ENCODE peak calls at places on chromosomes 16 and 17, in seven cellular contexts. J, N, I, A, H, V and Z are unnamed samples.

GRCh38 chr16:79093554-79093967 is 507.0 kb downstream of the MAF start:
- DNase-seq in I (no peak), J (no peak), V (no peak), A (no peak), N (no peak), H (no peak), Z (peak)

GRCh38 chr17:32551186-32551955 is 64.6 kb downstream of the CDK5R1 start:
- DNase-seq in J (no peak), N (no peak), H (peak), I (no peak), V (no peak), A (no peak), Z (peak)

GRCh38 chr17:50259484-50260324 is 14.6 kb upstream of the TMEM92 start:
- DNase-seq in I (no peak), N (no peak), H (no peak), A (peak), V (no peak), J (no peak), Z (no peak)

GRCh38 chr16:88466175-88466862 is 13.2 kb downstream of the ZFPM1 start:
- DNase-seq in A (no peak), N (no peak), I (no peak), J (no peak), H (no peak), V (no peak), Z (no peak)

GRCh38 chr17:15886804-15887203 is 58.1 kb upstream of the ADORA2B start:
- DNase-seq in V (no peak), J (no peak), H (no peak), N (no peak), A (no peak), I (no peak), Z (no peak)

GRCh38 chr17:60253048-60253447 is 103.3 kb downstream of the CA4 start:
- DNase-seq in H (no peak), J (no peak), V (no peak), I (no peak), N (no peak), A (no peak), Z (no peak)

GRCh38 chr17:5422505-5422904 is 2.5 kb downstream of the RPAIN start:
- DNase-seq in A (no peak), J (no peak), N (no peak), V (no peak), H (peak), I (no peak), Z (no peak)

GRCh38 chr16:380837-381787 is 666 bp downstream of the PGAP6 start:
- DNase-seq in I (peak), J (no peak), V (no peak), H (no peak), N (peak), A (peak), Z (no peak)

GRCh38 chr17:58189436-58190146 is 2.9 kb upstream of the EPX start:
- DNase-seq in I (peak), A (no peak), V (no peak), J (no peak), H (peak), N (no peak), Z (no peak)

GRCh38 chr17:42077770-42078169 is 20.5 kb downstream of the ZNF385C start:
- DNase-seq in J (no peak), H (no peak), A (no peak), N (no peak), V (no peak), I (no peak), Z (no peak)

GRCh38 chr16:69309316-69309715 is 1.8 kb upstream of the VPS4A start:
- DNase-seq in A (no peak), V (no peak), N (peak), H (no peak), J (no peak), I (no peak), Z (no peak)

GRCh38 chr16:641326-642188 is at the start of gene MCRIP2:
- DNase-seq in V (no peak), A (peak), H (peak), N (peak), I (peak), J (peak), Z (peak)

GRCh38 chr17:71460943-71461342 is 659.9 kb upstream of the SOX9 start:
- DNase-seq in H (peak), I (no peak), A (no peak), N (peak), J (no peak), V (no peak), Z (no peak)

GRCh38 chr16:80105160-80105559 is 435.6 kb upstream of the DYNLRB2 start:
- DNase-seq in I (no peak), H (no peak), V (no peak), N (no peak), A (no peak), J (no peak), Z (no peak)

GRCh38 chr16:58009856-58010416 is 8.7 kb downstream of the USB1 start:
- DNase-seq in A (no peak), J (no peak), N (no peak), H (no peak), I (peak), V (no peak), Z (no peak)

GRCh38 chr16:17424771-17425170 is 46.0 kb downstream of the XYLT1 start:
- DNase-seq in N (no peak), H (no peak), A (no peak), I (no peak), V (no peak), J (no peak), Z (no peak)

GRCh38 chr17:79393358-79394038 is 217.4 kb downstream of the RBFOX3 start:
- DNase-seq in I (peak), N (peak), V (peak), J (peak), H (peak), A (peak), Z (peak)

GRCh38 chr16:50901062-50901461 is 159.2 kb downstream of the CYLD start:
- DNase-seq in V (no peak), A (no peak), N (no peak), H (no peak), I (no peak), J (no peak), Z (peak)

GRCh38 chr16:15653227-15653626 is 3.2 kb downstream of the NDE1 start:
- DNase-seq in I (no peak), H (peak), J (no peak), V (no peak), A (no peak), N (no peak), Z (no peak)

GRCh38 chr16:85392756-85393673 is 220.1 kb upstream of the GSE1 start:
- DNase-seq in N (no peak), J (no peak), I (peak), A (no peak), V (no peak), H (no peak), Z (no peak)

GRCh38 chr16:11082860-11083388 is 138.6 kb downstream of the CLEC16A start:
- DNase-seq in V (no peak), J (no peak), N (no peak), H (no peak), I (no peak), A (no peak), Z (no peak)

GRCh38 chr17:48553837-48554236 is 8.9 kb upstream of the HOXB2 start:
- DNase-seq in I (no peak), H (no peak), J (no peak), N (no peak), A (no peak), V (no peak), Z (no peak)

GRCh38 chr17:48554412-48555090 is 9.6 kb upstream of the HOXB2 start:
- DNase-seq in V (no peak), A (no peak), H (no peak), J (no peak), I (no peak), N (peak), Z (no peak)

GRCh38 chr17:48556534-48557401 is 11.9 kb upstream of the HOXB2 start:
- DNase-seq in A (no peak), I (no peak), H (no peak), J (no peak), V (no peak), N (no peak), Z (no peak)

GRCh38 chr17:48555183-48555615 is 10.3 kb upstream of the HOXB2 start:
- DNase-seq in I (no peak), N (no peak), V (no peak), H (peak), J (no peak), A (no peak), Z (no peak)

GRCh38 chr17:48555616-48556533 is 11.0 kb upstream of the HOXB2 start:
- DNase-seq in J (no peak), V (no peak), A (peak), N (no peak), I (no peak), H (peak), Z (no peak)
- H3K4me3 ChIP-seq in J (peak), V (no peak), A (peak), N (no peak), I (peak), H (peak), Z (no peak)

GRCh38 chr16:4373909-4374742 is 2.5 kb downstream of the VASN start:
- DNase-seq in I (peak), H (peak), N (peak), J (no peak), A (peak), V (no peak), Z (no peak)
- H3K4me3 ChIP-seq in I (peak), H (no peak), N (peak), J (no peak), A (no peak), V (peak), Z (no peak)

DNA sequence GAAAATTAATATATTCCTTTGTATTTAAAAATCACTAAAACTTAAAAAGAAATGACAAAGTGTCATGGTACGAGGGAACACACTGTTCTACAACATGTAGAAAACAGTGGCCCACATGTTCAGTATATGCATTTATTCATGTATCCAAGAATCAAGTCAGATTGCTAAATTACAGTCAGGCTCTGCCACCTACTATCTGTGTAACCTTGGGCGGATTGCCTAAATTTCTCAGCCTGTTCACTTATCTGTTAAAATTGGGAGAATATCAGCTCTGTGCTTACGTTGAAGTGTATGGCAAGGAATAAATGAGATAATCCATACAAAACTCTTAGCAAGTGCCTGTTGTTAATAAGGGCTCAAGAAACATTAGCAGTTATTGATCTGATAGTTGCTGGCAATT is 3.4 kb upstream of the USP22 start:
- DNase-seq in H (no peak), V (no peak), J (no peak), N (no peak), I (no peak), A (no peak), Z (no peak)
- H3K4me3 ChIP-seq in H (no peak), V (no peak), J (no peak), N (no peak), I (no peak), A (no peak), Z (no peak)

GRCh38 chr17:12790806-12791148 is 1.5 kb downstream of the ARHGAP44 start:
- DNase-seq in I (no peak), J (no peak), N (no peak), H (no peak), A (no peak), V (no peak), Z (no peak)
- H3K4me3 ChIP-seq in I (no peak), J (no peak), N (peak), H (peak), A (no peak), V (peak), Z (no peak)

DNA sequence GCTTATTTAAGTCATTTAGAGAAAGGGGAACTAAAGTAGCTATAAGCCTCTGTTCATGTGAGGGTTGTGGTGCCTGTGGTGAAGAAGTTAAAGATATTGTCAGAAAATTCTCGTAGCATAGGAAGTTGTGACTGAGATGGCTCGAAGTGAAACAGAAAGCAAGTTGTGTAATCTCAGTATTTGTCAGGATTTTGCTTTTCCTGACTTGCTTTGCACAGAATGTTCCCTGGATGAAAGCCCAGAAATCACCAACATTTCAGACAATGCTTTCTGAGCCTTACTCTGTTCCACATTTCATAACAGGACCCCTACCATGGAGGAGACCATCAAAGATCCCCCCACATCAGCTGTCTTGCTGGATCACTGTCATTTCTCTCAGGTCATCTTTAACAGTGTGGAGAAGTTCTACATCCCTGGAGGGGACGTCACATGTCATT is 10.6 kb downstream of the CALCOCO2 start:
- DNase-seq in A (no peak), N (no peak), V (no peak), I (no peak), J (peak), H (peak), Z (peak)
- H3K4me3 ChIP-seq in A (no peak), N (no peak), V (no peak), I (peak), J (peak), H (no peak), Z (peak)

GRCh38 chr17:75272848-75273184 is 1.8 kb upstream of the MIF4GD start:
- DNase-seq in N (no peak), J (no peak), V (no peak), I (no peak), H (no peak), A (peak), Z (no peak)
- H3K4me3 ChIP-seq in N (no peak), J (no peak), V (no peak), I (no peak), H (no peak), A (peak), Z (no peak)

GRCh38 chr16:82655315-82655714 is 28.5 kb downstream of the CDH13 start:
- DNase-seq in V (no peak), N (no peak), I (no peak), J (peak), A (no peak), H (peak), Z (peak)

GRCh38 chr16:82652826-82653225 is 26.1 kb downstream of the CDH13 start:
- DNase-seq in I (no peak), N (no peak), A (no peak), V (no peak), J (no peak), H (no peak), Z (no peak)

GRCh38 chr16:82651921-82652601 is 25.3 kb downstream of the CDH13 start:
- DNase-seq in J (no peak), N (no peak), A (no peak), H (no peak), V (no peak), I (no peak), Z (peak)

GRCh38 chr16:82655720-82656500 is 29.1 kb downstream of the CDH13 start:
- DNase-seq in I (no peak), N (no peak), J (no peak), A (no peak), V (no peak), H (no peak), Z (peak)

DNA sequence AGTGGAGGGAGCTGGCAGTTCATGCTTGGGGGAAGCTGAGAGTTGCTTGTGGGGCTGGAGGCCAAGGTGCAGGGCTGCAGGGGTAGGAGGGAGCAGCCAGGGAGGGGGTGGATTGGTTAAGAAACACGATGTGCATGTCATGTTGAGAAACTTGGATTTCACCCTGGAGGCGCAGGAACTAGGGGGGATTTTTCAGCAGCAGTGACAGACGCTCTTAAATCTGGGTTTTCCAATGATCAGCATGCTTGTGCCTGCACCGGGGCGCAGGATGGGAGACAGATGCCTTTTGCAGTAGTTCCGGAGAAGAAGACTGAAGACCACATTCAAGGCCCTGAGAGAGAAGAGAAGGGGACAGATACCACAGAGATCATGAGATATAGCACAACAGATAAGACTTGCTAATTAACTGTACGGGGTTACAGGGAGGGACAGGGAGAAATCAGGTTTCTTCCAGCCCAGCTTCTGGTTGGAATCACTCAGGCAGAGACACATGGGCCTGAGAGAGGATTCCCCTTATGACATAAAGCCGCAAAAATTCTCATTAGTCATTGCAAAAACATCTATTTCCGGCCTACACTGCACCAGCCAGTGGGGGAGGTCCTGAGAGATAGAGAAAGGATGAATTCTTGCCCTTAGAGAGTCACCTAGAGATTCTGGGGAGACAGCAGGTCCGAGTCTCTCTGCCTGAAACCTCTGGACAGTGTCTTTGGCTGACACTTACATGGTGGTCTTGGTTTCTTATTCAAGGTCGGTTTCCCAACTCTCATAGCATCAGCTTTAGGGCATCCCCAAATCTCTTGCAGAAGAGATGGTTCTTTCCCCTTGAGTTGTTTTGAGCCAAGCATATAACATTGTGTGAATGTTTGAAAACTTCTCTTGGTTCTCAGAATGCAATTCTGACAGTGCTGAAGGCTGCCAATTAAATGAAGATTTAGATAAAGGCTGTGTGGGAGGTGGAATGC is 27.1 kb downstream of the CDH13 start:
- DNase-seq in I (no peak), H (peak), A (no peak), V (no peak), J (peak), N (peak), Z (peak)
- H3K4me3 ChIP-seq in I (no peak), H (no peak), A (no peak), V (no peak), J (no peak), N (no peak), Z (peak)

DNA sequence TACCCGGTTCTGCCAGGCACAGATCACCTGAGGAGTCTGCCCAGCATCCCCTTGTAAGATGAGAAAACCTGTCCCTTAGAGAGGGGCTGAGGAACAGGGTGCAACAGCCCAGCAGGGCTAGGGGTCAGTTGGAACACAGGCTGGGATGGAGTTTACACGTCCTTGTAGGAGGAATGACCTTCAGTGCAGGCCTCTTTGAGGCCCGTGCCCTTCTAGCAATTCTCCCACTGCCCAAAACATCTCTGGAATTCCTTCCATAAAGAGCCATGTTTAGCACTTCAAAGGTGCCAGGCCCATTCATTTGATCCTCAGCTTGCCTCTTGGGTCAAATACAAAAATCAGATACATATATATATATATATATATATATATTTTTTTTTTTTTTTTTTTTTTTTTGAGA is 4.5 kb downstream of the CTNS start:
- DNase-seq in J (no peak), N (peak), H (no peak), I (no peak), A (no peak), V (no peak), Z (no peak)
- H3K4me3 ChIP-seq in J (no peak), N (no peak), H (no peak), I (no peak), A (no peak), V (no peak), Z (no peak)

GRCh38 chr16:70410736-70411135 is 28.2 kb downstream of the ST3GAL2 start:
- DNase-seq in H (no peak), J (no peak), I (no peak), A (no peak), V (no peak), N (no peak), Z (no peak)

GRCh38 chr16:70402916-70403659 is 35.8 kb downstream of the ST3GAL2 start:
- DNase-seq in J (no peak), V (no peak), A (no peak), I (no peak), H (peak), N (no peak), Z (peak)

GRCh38 chr16:70412385-70412784 is 26.5 kb downstream of the ST3GAL2 start:
- DNase-seq in V (no peak), J (no peak), H (no peak), N (no peak), I (no peak), A (no peak), Z (no peak)

DNA sequence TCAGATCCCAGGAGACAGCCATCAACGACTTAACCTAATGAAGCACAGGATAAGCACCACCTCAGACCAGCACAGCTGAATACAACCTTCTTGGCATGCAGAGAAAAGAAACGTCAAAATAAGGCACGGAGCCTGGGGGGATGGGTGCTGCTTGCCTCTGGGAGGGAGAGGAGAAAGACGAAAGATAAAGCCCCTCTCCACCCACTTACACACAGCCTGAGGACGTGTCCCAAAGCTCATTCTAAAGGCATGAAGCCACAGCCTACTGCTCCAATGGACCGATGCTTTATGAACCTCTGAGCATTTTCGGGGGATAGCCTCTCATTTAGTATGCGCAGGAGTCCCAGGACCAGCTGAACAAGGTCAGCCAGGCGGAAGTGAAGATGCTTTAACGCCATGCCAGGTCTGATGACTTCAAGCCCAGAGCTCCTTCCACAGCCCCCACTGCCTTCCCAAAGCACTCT is 31.1 kb downstream of the ST3GAL2 start:
- DNase-seq in N (peak), J (no peak), H (no peak), A (no peak), I (no peak), V (no peak), Z (no peak)
- H3K4me3 ChIP-seq in N (peak), J (peak), H (no peak), A (no peak), I (no peak), V (no peak), Z (no peak)

GRCh38 chr17:38892083-38892482 is 22.2 kb downstream of the LASP1 start:
- DNase-seq in A (no peak), I (no peak), H (no peak), N (no peak), V (no peak), J (no peak), Z (no peak)
- H3K4me3 ChIP-seq in A (no peak), I (no peak), H (no peak), N (no peak), V (no peak), J (no peak), Z (no peak)